ENCODE peak calls at places on chromosomes 7 and 10, in five cellular contexts. One of them, this sample, is unnamed.

GRCh38 chr7:56046728-56047445 is 4.4 kb downstream of the PSPH start:
- DNase-seq in mesendoderm: no peak
- DNase-seq in astrocyte of the spinal cord: peak; percentile 85
- DNase-seq in BE2C: no peak
- DNase-seq in HCT116: no peak
- DNase-seq in this sample: no peak

GRCh38 chr7:69115788-69116187 is 482.5 kb upstream of the AUTS2 start:
- DNase-seq in mesendoderm: peak; percentile 49
- DNase-seq in astrocyte of the spinal cord: no peak
- DNase-seq in BE2C: no peak
- DNase-seq in HCT116: no peak
- DNase-seq in this sample: no peak

GRCh38 chr7:2172311-2173183 is 60.2 kb downstream of the MAD1L1 start:
- DNase-seq in mesendoderm: no peak
- DNase-seq in astrocyte of the spinal cord: peak; percentile 95
- DNase-seq in BE2C: no peak
- DNase-seq in HCT116: no peak
- DNase-seq in this sample: peak; percentile 82

GRCh38 chr10:75121322-75121721 is 9.9 kb downstream of the SAMD8 start:
- DNase-seq in mesendoderm: no peak
- DNase-seq in astrocyte of the spinal cord: no peak
- DNase-seq in BE2C: no peak
- DNase-seq in HCT116: no peak
- DNase-seq in this sample: no peak

GRCh38 chr10:125520968-125521367 is 162.0 kb downstream of the TEX36 start:
- DNase-seq in mesendoderm: no peak
- DNase-seq in astrocyte of the spinal cord: no peak
- DNase-seq in BE2C: no peak
- DNase-seq in HCT116: no peak
- DNase-seq in this sample: no peak

GRCh38 chr10:6396652-6397051 is 183.4 kb downstream of the PRKCQ start:
- DNase-seq in mesendoderm: no peak
- DNase-seq in astrocyte of the spinal cord: peak; percentile 55
- DNase-seq in BE2C: no peak
- DNase-seq in HCT116: no peak
- DNase-seq in this sample: no peak

GRCh38 chr10:124386186-124387077 is 32.3 kb downstream of the OAT start:
- DNase-seq in mesendoderm: peak; percentile 64
- DNase-seq in astrocyte of the spinal cord: no peak
- DNase-seq in BE2C: no peak
- DNase-seq in HCT116: no peak
- DNase-seq in this sample: no peak

GRCh38 chr7:26510226-26510957 is 218.7 kb downstream of the SNX10 start:
- DNase-seq in mesendoderm: no peak
- DNase-seq in astrocyte of the spinal cord: no peak
- DNase-seq in BE2C: no peak
- DNase-seq in HCT116: no peak
- DNase-seq in this sample: no peak

GRCh38 chr10:95906675-95907453 is 911 bp upstream of the CC2D2B start:
- DNase-seq in mesendoderm: peak; percentile 66
- DNase-seq in astrocyte of the spinal cord: peak; percentile 70
- DNase-seq in BE2C: peak; percentile 54
- DNase-seq in HCT116: peak; percentile 18
- DNase-seq in this sample: peak; percentile 41

GRCh38 chr7:22120391-22121053 is 174.8 kb upstream of the CDCA7L start:
- DNase-seq in mesendoderm: no peak
- DNase-seq in astrocyte of the spinal cord: no peak
- DNase-seq in BE2C: no peak
- DNase-seq in HCT116: no peak
- DNase-seq in this sample: no peak

GRCh38 chr7:152120210-152120609 is 94.7 kb downstream of the GALNT11 start:
- DNase-seq in mesendoderm: no peak
- DNase-seq in astrocyte of the spinal cord: no peak
- DNase-seq in BE2C: no peak
- DNase-seq in HCT116: no peak
- DNase-seq in this sample: no peak

GRCh38 chr10:33235271-33235884 is 99.1 kb downstream of the NRP1 start:
- DNase-seq in mesendoderm: no peak
- DNase-seq in astrocyte of the spinal cord: no peak
- DNase-seq in BE2C: no peak
- DNase-seq in HCT116: no peak
- DNase-seq in this sample: no peak

GRCh38 chr10:84310470-84310869 is 17.9 kb upstream of the CCSER2 start:
- DNase-seq in mesendoderm: peak; percentile 58
- DNase-seq in astrocyte of the spinal cord: peak; percentile 67
- DNase-seq in BE2C: peak; percentile 25
- DNase-seq in HCT116: no peak
- DNase-seq in this sample: no peak

GRCh38 chr7:129401228-129401967 is 32.8 kb upstream of the STRIP2 start:
- DNase-seq in mesendoderm: peak; percentile 68
- DNase-seq in astrocyte of the spinal cord: no peak
- DNase-seq in BE2C: no peak
- DNase-seq in HCT116: no peak
- DNase-seq in this sample: no peak

GRCh38 chr10:114015708-114016107 is 28.0 kb upstream of the ADRB1 start:
- DNase-seq in mesendoderm: no peak
- DNase-seq in astrocyte of the spinal cord: no peak
- DNase-seq in BE2C: no peak
- DNase-seq in HCT116: no peak
- DNase-seq in this sample: no peak

GRCh38 chr7:130419652-130420051 is 21.2 kb downstream of the CEP41 start:
- DNase-seq in mesendoderm: peak; percentile 47
- DNase-seq in astrocyte of the spinal cord: no peak
- DNase-seq in BE2C: no peak
- DNase-seq in HCT116: no peak
- DNase-seq in this sample: no peak

GRCh38 chr10:71767420-71768035 is 5.8 kb downstream of the VSIR start:
- DNase-seq in mesendoderm: no peak
- DNase-seq in astrocyte of the spinal cord: peak; percentile 13
- DNase-seq in BE2C: no peak
- DNase-seq in HCT116: no peak
- DNase-seq in this sample: no peak

GRCh38 chr10:92173996-92174395 is 116.9 kb downstream of the CPEB3 start:
- DNase-seq in mesendoderm: no peak
- DNase-seq in astrocyte of the spinal cord: no peak
- DNase-seq in BE2C: no peak
- DNase-seq in HCT116: no peak
- DNase-seq in this sample: no peak

GRCh38 chr10:31582365-31583052 is 263.5 kb downstream of the ZEB1 start:
- DNase-seq in mesendoderm: peak; percentile 58
- DNase-seq in astrocyte of the spinal cord: peak; percentile 16
- DNase-seq in BE2C: peak; percentile 56
- DNase-seq in HCT116: peak; percentile 19
- DNase-seq in this sample: no peak

GRCh38 chr10:10623958-10624590 is 393.6 kb upstream of the CELF2 start:
- DNase-seq in mesendoderm: no peak
- DNase-seq in astrocyte of the spinal cord: no peak
- DNase-seq in BE2C: no peak
- DNase-seq in HCT116: no peak
- DNase-seq in this sample: no peak

GRCh38 chr10:89846786-89847185 is 145.4 kb downstream of the KIF20B start:
- DNase-seq in mesendoderm: no peak
- DNase-seq in astrocyte of the spinal cord: no peak
- DNase-seq in BE2C: no peak
- DNase-seq in HCT116: no peak
- DNase-seq in this sample: no peak

GRCh38 chr7:37694208-37695080 is 10.9 kb downstream of the GPR141 start:
- DNase-seq in mesendoderm: no peak
- DNase-seq in astrocyte of the spinal cord: no peak
- DNase-seq in BE2C: no peak
- DNase-seq in HCT116: no peak
- DNase-seq in this sample: no peak

GRCh38 chr7:23067271-23067670 is 38.3 kb upstream of the KLHL7 start:
- DNase-seq in mesendoderm: no peak
- DNase-seq in astrocyte of the spinal cord: peak; percentile 3
- DNase-seq in BE2C: no peak
- DNase-seq in HCT116: no peak
- DNase-seq in this sample: no peak

GRCh38 chr10:132304756-132305509 is 2.8 kb downstream of the STK32C start:
- DNase-seq in mesendoderm: no peak
- DNase-seq in astrocyte of the spinal cord: no peak
- DNase-seq in BE2C: no peak
- DNase-seq in HCT116: no peak
- DNase-seq in this sample: no peak

GRCh38 chr10:58942724-58943123 is 233.7 kb upstream of the PHYHIPL start:
- DNase-seq in mesendoderm: no peak
- DNase-seq in astrocyte of the spinal cord: no peak
- DNase-seq in BE2C: peak; percentile 49
- DNase-seq in HCT116: no peak
- DNase-seq in this sample: no peak

GRCh38 chr7:115558186-115558585 is 472.4 kb downstream of the TFEC start:
- DNase-seq in mesendoderm: no peak
- DNase-seq in astrocyte of the spinal cord: peak; percentile 39
- DNase-seq in BE2C: no peak
- DNase-seq in HCT116: no peak
- DNase-seq in this sample: no peak

GRCh38 chr10:44857363-44858016 is 53.6 kb upstream of the TMEM72 start:
- DNase-seq in mesendoderm: peak; percentile 97
- DNase-seq in astrocyte of the spinal cord: peak; percentile 92
- DNase-seq in BE2C: peak; percentile 58
- DNase-seq in HCT116: no peak
- DNase-seq in this sample: peak; percentile 56

GRCh38 chr7:151241755-151242096 is 6.8 kb downstream of the SMARCD3 start:
- DNase-seq in mesendoderm: no peak
- DNase-seq in astrocyte of the spinal cord: no peak
- DNase-seq in BE2C: no peak
- DNase-seq in HCT116: no peak
- DNase-seq in this sample: no peak

GRCh38 chr10:86747796-86748581 is 8.4 kb upstream of the BMPR1A start:
- DNase-seq in mesendoderm: no peak
- DNase-seq in astrocyte of the spinal cord: no peak
- DNase-seq in BE2C: no peak
- DNase-seq in HCT116: no peak
- DNase-seq in this sample: no peak

GRCh38 chr7:44073664-44074348 is 8.4 kb upstream of the PGAM2 start:
- DNase-seq in mesendoderm: peak; percentile 68
- DNase-seq in astrocyte of the spinal cord: peak; percentile 43
- DNase-seq in BE2C: peak; percentile 82
- DNase-seq in HCT116: no peak
- DNase-seq in this sample: peak; percentile 79

GRCh38 chr10:58691528-58691927 is 178.9 kb downstream of the BICC1 start:
- DNase-seq in mesendoderm: no peak
- DNase-seq in astrocyte of the spinal cord: no peak
- DNase-seq in BE2C: no peak
- DNase-seq in HCT116: no peak
- DNase-seq in this sample: no peak

GRCh38 chr7:28481131-28481926 is 69.0 kb downstream of the CREB5 start:
- DNase-seq in mesendoderm: peak; percentile 42
- DNase-seq in astrocyte of the spinal cord: peak; percentile 57
- DNase-seq in BE2C: no peak
- DNase-seq in HCT116: no peak
- DNase-seq in this sample: no peak

GRCh38 chr7:73977626-73978618 is 50.1 kb upstream of the ELN start:
- DNase-seq in mesendoderm: no peak
- DNase-seq in astrocyte of the spinal cord: no peak
- DNase-seq in BE2C: peak; percentile 50
- DNase-seq in HCT116: no peak
- DNase-seq in this sample: no peak

GRCh38 chr7:133682364-133683181 is 429.7 kb downstream of the EXOC4 start:
- DNase-seq in mesendoderm: peak; percentile 68
- DNase-seq in astrocyte of the spinal cord: no peak
- DNase-seq in BE2C: no peak
- DNase-seq in HCT116: no peak
- DNase-seq in this sample: no peak

GRCh38 chr7:28272461-28272877 is 91.9 kb upstream of the JAZF1 start:
- DNase-seq in mesendoderm: peak; percentile 76
- DNase-seq in astrocyte of the spinal cord: peak; percentile 59
- DNase-seq in BE2C: peak; percentile 84
- DNase-seq in HCT116: peak; percentile 24
- DNase-seq in this sample: no peak

GRCh38 chr10:35056686-35057085 is 33.5 kb downstream of the CUL2 start:
- DNase-seq in mesendoderm: no peak
- DNase-seq in astrocyte of the spinal cord: no peak
- DNase-seq in BE2C: no peak
- DNase-seq in HCT116: no peak
- DNase-seq in this sample: no peak

GRCh38 chr10:35056133-35056532 is 34.0 kb downstream of the CUL2 start:
- DNase-seq in mesendoderm: no peak
- DNase-seq in astrocyte of the spinal cord: no peak
- DNase-seq in BE2C: no peak
- DNase-seq in HCT116: no peak
- DNase-seq in this sample: no peak

GRCh38 chr10:35058134-35058533 is 32.0 kb downstream of the CUL2 start:
- DNase-seq in mesendoderm: no peak
- DNase-seq in astrocyte of the spinal cord: peak; percentile 93
- DNase-seq in BE2C: no peak
- DNase-seq in HCT116: no peak
- DNase-seq in this sample: no peak

GRCh38 chr10:35059486-35059885 is 30.7 kb downstream of the CUL2 start:
- DNase-seq in mesendoderm: no peak
- DNase-seq in astrocyte of the spinal cord: no peak
- DNase-seq in BE2C: no peak
- DNase-seq in HCT116: no peak
- DNase-seq in this sample: no peak

DNA sequence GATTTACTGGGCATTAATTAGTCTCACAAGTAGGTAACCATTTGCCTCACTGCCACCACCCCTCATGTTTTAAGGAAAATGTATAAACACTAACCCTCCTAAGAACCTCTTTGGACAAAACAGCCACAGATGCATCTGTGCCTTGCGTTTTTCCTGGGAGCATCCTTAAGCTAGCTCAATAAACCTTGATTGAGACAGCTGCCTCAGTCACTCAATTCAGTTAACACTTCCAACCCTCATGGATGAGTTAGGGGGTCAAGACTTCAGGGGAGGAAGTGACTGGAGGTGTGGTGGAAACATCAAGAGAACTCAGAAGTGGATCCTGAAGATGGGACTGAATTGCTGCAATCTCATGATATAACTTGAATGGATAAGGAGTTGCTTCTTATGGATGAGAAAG is 31.5 kb downstream of the CUL2 start:
- DNase-seq in mesendoderm: no peak
- DNase-seq in astrocyte of the spinal cord: no peak
- DNase-seq in BE2C: no peak
- DNase-seq in HCT116: no peak
- DNase-seq in this sample: no peak
- H3K4me3 ChIP-seq in mesendoderm: no peak overlapping the region
- H3K4me3 ChIP-seq in astrocyte of the spinal cord: no peak overlapping the region
- H3K4me3 ChIP-seq in BE2C: no peak overlapping the region
- H3K4me3 ChIP-seq in HCT116: no peak overlapping the region
- H3K4me3 ChIP-seq in this sample: no peak overlapping the region

GRCh38 chr7:87038993-87039716 is 20.3 kb downstream of the ELAPOR2 start:
- DNase-seq in mesendoderm: no peak
- DNase-seq in astrocyte of the spinal cord: no peak
- DNase-seq in BE2C: no peak
- DNase-seq in HCT116: no peak
- DNase-seq in this sample: no peak
- H3K4me3 ChIP-seq in mesendoderm: peak overlapping the region; percentile 29
- H3K4me3 ChIP-seq in astrocyte of the spinal cord: peak overlapping the region; percentile 29
- H3K4me3 ChIP-seq in BE2C: no peak overlapping the region
- H3K4me3 ChIP-seq in HCT116: peak overlapping the region; percentile 81
- H3K4me3 ChIP-seq in this sample: no peak overlapping the region

GRCh38 chr10:80462277-80462985 is 8.3 kb downstream of the TSPAN14 start:
- DNase-seq in mesendoderm: no peak
- DNase-seq in astrocyte of the spinal cord: no peak
- DNase-seq in BE2C: no peak
- DNase-seq in HCT116: no peak
- DNase-seq in this sample: no peak
- H3K4me3 ChIP-seq in mesendoderm: no peak overlapping the region
- H3K4me3 ChIP-seq in astrocyte of the spinal cord: no peak overlapping the region
- H3K4me3 ChIP-seq in BE2C: peak overlapping the region; percentile 31
- H3K4me3 ChIP-seq in HCT116: no peak overlapping the region
- H3K4me3 ChIP-seq in this sample: no peak overlapping the region

GRCh38 chr7:72336382-72336886 is 75.7 kb downstream of the CALN1 start:
- DNase-seq in mesendoderm: peak; percentile 55
- DNase-seq in astrocyte of the spinal cord: no peak
- DNase-seq in BE2C: no peak
- DNase-seq in HCT116: no peak
- DNase-seq in this sample: no peak
- H3K4me3 ChIP-seq in mesendoderm: peak overlapping the region; percentile 66
- H3K4me3 ChIP-seq in astrocyte of the spinal cord: no peak overlapping the region
- H3K4me3 ChIP-seq in BE2C: no peak overlapping the region
- H3K4me3 ChIP-seq in HCT116: no peak overlapping the region
- H3K4me3 ChIP-seq in this sample: no peak overlapping the region